ENCODE peak calls at places on chromosomes 4 and X, in nine cellular contexts. Z is prostate gland, W is right lobe of liver, D is K562, L is transverse colon, J is sigmoid colon, H is spleen, O is esophagus squamous epithelium, I is body of pancreas. N is an unnamed sample. For H3K36me3, the result is how much of the 10 kb centered on the place peaks cover.

GRCh38 chr4:62490635-62491034 is 1290.5 kb downstream of the ADGRL3 start:
- DNase-seq in Z (no peak), W (no peak), D (no peak), L (no peak), J (no peak), H (no peak), O (no peak), I (no peak), N (no peak)

GRCh38 chr4:86594559-86595425 is 677 bp downstream of the PTPN13 start:
- DNase-seq in Z (peak), W (no peak), D (peak), L (peak), J (peak), H (peak), O (no peak), I (peak), N (peak)

GRCh38 chr4:149987330-149987751 is 90.9 kb upstream of the DCLK2 start:
- DNase-seq in Z (no peak), W (no peak), D (no peak), L (no peak), J (no peak), H (no peak), O (no peak), I (no peak), N (no peak)

GRCh38 chrX:95076449-95076848 is 1402.4 kb downstream of the FAM133A start:
- DNase-seq in Z (no peak), W (no peak), D (peak), L (no peak), J (no peak), H (no peak), O (no peak), I (no peak), N (no peak)

GRCh38 chr4:74111990-74112389 is 13.0 kb upstream of the CXCL2 start:
- DNase-seq in Z (no peak), W (no peak), D (no peak), L (peak), J (no peak), H (no peak), O (no peak), I (peak), N (no peak)

GRCh38 chrX:134761788-134762187 is 103.5 kb upstream of the PLAC1 start:
- DNase-seq in Z (no peak), W (no peak), D (no peak), L (no peak), J (no peak), H (no peak), O (no peak), I (no peak), N (no peak)

GRCh38 chr4:22315643-22316042 is 200.2 kb downstream of the ADGRA3 start:
- DNase-seq in Z (no peak), W (no peak), D (no peak), L (no peak), J (no peak), H (no peak), O (no peak), I (no peak), N (no peak)

GRCh38 chrX:154495472-154495922 is 5.1 kb upstream of the SLC10A3 start:
- DNase-seq in Z (no peak), W (no peak), D (peak), L (no peak), J (no peak), H (no peak), O (no peak), I (no peak), N (no peak)

GRCh38 chr4:151604238-151604637 is 156.6 kb downstream of the GATB start:
- DNase-seq in Z (no peak), W (no peak), D (no peak), L (no peak), J (no peak), H (no peak), O (no peak), I (no peak), N (no peak)

GRCh38 chrX:40625294-40625693 is 2.1 kb downstream of the MPC1L start:
- DNase-seq in Z (no peak), W (no peak), D (no peak), L (no peak), J (no peak), H (no peak), O (no peak), I (no peak), N (no peak)

DNA sequence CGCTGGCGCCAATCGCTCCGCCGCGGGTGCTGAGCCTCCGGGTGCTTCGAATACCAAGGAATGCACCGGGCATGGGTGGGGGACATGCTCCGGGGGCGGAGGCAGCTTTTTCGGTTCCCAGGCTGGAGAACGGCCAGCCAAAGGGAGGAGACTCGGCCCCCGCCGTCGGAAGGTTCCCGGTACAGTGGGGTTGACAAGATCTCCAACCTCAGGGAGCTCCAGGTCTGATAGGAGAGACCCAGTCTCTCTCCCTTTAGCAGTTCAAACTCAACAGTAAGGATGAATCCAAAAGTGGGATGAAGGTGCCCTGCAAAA is 29.1 kb upstream of the BCORL1 start:
- DNase-seq in Z (no peak), W (no peak), D (no peak), L (no peak), J (no peak), H (no peak), O (no peak), I (no peak), N (no peak)
- H3K4me3 ChIP-seq in Z (peak), W (no peak), D (no peak), L (peak), J (peak), H (peak), O (peak), I (no peak), N (no peak)

GRCh38 chr4:75633846-75634245 is 3.5 kb upstream of the CDKL2 start:
- DNase-seq in Z (no peak), W (no peak), D (no peak), L (no peak), J (no peak), H (no peak), O (no peak), I (no peak), N (no peak)
- H3K36me3 ChIP-seq in Z (under half), W (under half), D (under half), L (under half), J (under half), H (under half), O (under half), I (under half), N (under half)

GRCh38 chr4:1299301-1299860 is 9.7 kb downstream of the MAEA start:
- DNase-seq in Z (no peak), W (no peak), D (no peak), L (no peak), J (peak), H (peak), O (no peak), I (no peak), N (no peak)
- TF ChIP-seq POLR2A in Z (no peak), W (no peak), D (no peak), L (no peak), J (no peak), H (no peak), O (no peak), I (no peak), N (no peak)

GRCh38 chrX:101195442-101196173 is 24.0 kb upstream of the DRP2 start:
- DNase-seq in Z (no peak), W (no peak), D (no peak), L (no peak), J (peak), H (no peak), O (no peak), I (no peak), N (no peak)

GRCh38 chrX:101190736-101191135 is 28.9 kb upstream of the DRP2 start:
- DNase-seq in Z (no peak), W (no peak), D (no peak), L (no peak), J (no peak), H (no peak), O (no peak), I (no peak), N (no peak)

DNA sequence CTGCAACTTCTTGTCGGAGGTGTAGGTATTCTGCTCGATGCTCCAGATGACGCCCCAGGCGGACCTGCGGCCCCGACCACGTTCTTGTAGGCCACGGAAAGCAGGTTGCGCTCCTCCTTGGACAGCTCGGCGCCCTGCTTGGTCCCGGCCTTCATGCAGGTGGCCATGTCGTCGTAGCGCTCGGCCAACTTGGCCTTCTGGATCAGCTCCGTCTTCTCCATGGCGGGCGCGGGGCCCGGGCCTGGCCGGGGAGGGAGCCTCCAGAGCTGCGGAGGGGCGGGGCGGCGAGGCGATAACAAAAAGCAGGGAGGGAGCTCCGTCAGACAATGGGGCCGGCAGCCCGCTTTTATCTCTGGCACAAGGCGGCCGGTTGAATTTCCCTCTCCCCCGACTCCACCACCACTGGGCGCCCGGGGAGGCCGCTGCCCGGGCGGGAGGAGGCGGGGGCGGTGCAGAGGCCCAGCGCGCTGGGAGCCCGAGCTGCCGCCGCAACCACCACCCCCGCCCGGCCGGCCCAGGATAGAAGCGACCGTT is 28.3 kb upstream of the DRP2 start:
- DNase-seq in Z (no peak), W (no peak), D (peak), L (no peak), J (no peak), H (no peak), O (no peak), I (no peak), N (peak)
- H3K4me3 ChIP-seq in Z (peak), W (no peak), D (peak), L (no peak), J (no peak), H (no peak), O (peak), I (no peak), N (peak)

DNA sequence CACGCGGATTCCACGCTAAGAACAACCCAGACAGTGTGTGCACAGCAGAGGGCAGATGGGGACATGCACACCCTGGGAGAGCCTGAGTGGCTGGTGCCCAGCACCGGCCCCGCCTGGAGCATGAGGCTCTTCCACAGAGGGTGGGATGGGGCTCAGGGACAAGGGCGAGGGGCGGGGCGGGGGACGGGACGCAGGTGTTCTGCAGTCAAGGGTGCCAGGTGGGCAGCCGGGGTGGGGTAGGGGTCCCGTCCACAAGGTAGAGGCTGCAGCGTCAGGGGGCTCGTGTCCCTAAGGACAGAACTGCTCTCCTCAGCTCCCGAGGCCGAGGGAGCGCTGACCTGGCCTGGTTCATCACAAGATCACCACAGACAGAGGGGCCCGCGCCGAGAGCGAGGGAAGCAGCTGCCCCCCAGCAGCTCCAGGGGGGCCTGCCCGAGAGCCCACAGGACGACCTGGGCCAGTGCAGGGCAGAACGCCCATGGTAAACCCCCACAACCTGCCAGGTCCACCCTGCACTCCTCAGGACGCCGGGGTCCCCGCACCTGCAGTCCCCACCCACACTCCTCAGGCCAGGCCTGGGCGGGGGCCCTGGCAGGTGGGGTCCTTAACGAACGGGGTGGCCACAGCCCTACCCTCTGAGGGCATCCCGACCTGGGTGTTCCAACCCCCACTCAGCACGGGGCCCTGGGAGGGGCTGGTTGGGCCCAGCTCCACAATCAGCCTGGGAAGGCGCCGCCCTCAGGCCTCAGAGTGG is 26.7 kb downstream of the CTBP1 start:
- DNase-seq in Z (no peak), W (no peak), D (no peak), L (no peak), J (no peak), H (no peak), O (no peak), I (no peak), N (no peak)
- H3K36me3 ChIP-seq in Z (under half), W (under half), D (half or more), L (under half), J (under half), H (half or more), O (under half), I (under half), N (under half)

DNA sequence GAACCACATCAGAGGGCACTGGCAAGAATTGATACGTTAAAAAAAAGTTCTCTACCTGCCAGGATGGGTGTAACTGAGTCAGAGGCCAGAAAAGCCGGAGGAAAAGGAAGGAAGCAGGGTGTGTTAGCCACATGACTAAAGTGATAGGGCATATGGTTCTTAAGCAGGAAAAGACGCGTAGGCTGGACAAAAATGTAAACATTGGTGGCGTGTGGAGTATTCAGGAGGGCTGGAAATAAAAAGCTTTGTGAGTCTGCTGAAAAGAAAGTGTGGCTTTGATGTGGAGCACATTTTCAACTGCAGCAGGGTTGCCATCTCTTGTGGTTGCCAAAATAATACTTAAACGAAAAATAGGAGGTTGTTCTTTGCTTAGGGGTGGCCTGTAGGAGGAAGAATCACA is 186.5 kb upstream of the RPL34 start:
- DNase-seq in Z (no peak), W (no peak), D (no peak), L (no peak), J (no peak), H (no peak), O (no peak), I (no peak), N (no peak)
- TF ChIP-seq POLR2A in Z (no peak), W (no peak), D (no peak), L (no peak), J (no peak), H (no peak), O (no peak), I (no peak), N (no peak)

DNA sequence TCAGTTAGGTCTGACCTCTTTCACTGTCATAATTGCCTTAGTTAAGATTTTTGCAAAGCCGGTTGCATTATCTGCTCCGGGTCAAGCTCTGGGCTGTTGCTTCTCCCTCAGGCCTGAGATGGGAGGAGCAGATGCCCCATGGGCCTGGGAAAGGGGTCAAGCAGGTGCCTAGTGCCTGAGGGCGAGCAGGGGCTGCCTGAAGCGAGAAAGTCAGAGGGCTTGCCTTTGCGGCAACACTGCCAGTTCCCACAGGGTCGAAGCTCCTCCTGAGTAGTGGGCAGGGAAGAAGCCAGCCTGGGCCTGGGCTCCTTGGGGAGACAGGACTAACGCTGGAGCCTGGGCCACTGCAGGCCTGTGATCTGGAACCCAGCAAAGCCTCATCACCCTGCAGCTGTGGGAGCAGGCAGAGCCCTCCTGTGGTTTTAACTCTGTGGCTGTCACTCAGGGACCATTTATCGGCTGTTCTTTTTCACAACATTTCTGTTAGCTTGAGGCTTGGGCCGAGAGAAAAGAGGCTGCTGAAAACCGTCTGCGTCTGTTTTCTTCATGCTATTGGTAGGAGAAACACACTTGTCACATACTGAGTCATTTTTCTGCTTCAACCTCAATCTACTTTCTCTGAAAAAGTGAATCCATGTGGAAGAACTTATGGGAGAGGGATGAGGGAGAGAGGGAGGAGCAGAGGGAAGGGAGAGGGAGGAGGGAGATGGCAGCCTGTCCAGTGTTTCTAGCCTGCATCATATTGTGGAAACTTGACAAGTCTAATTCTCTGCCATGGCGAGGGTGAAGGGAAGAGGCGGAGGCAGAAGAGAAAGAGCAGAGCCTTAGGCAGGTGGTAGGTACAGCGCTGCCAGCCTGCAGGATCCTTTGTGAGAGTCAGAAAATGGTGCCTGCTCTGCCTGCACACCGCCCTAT is 68.4 kb downstream of the RHOH start:
- DNase-seq in Z (no peak), W (no peak), D (peak), L (peak), J (no peak), H (peak), O (no peak), I (peak), N (no peak)
- H3K4me3 ChIP-seq in Z (no peak), W (no peak), D (no peak), L (no peak), J (no peak), H (no peak), O (no peak), I (no peak), N (no peak)

GRCh38 chr4:136002316-136002715 is 1530.0 kb downstream of the PCDH18 start:
- DNase-seq in Z (no peak), W (no peak), D (no peak), L (no peak), J (no peak), H (no peak), O (no peak), I (no peak), N (no peak)
- H3K36me3 ChIP-seq in Z (under half), W (under half), D (under half), L (under half), J (under half), H (under half), O (under half), I (under half), N (under half)

N was measured in testis.